ENCODE peak calls at places on chromosomes 1 and 21, in four cellular contexts. One of them, this sample, is unnamed.
A peak's percentile ranks its signal among the peaks of the same experiment; 100 is the strongest.

GRCh38 chr1:96361251-96361856 is 360.2 kb upstream of the PTBP2 start:
- DNase-seq in sigmoid colon: no peak
- DNase-seq in lung: no peak
- DNase-seq in BJ: no peak
- DNase-seq in this sample: no peak

GRCh38 chr1:52825868-52826267 is 16.7 kb upstream of the ZYG11A start:
- DNase-seq in sigmoid colon: no peak
- DNase-seq in lung: no peak
- DNase-seq in BJ: no peak
- DNase-seq in this sample: peak; percentile 2

GRCh38 chr21:35406600-35406999 is 357.5 kb upstream of the RUNX1 start:
- DNase-seq in sigmoid colon: no peak
- DNase-seq in lung: no peak
- DNase-seq in BJ: no peak
- DNase-seq in this sample: no peak

GRCh38 chr21:45404726-45405270 is at the start of gene COL18A1:
- DNase-seq in sigmoid colon: peak; percentile 85
- DNase-seq in lung: peak; percentile 40
- DNase-seq in BJ: no peak
- DNase-seq in this sample: peak; percentile 16

GRCh38 chr1:20089328-20090077 is 19.5 kb downstream of the PLA2G5 start:
- DNase-seq in sigmoid colon: no peak
- DNase-seq in lung: no peak
- DNase-seq in BJ: no peak
- DNase-seq in this sample: no peak

GRCh38 chr1:171817511-171818265 is 23.6 kb upstream of the DNM3 start:
- DNase-seq in sigmoid colon: no peak
- DNase-seq in lung: no peak
- DNase-seq in BJ: peak; percentile 39
- DNase-seq in this sample: peak; percentile 84

GRCh38 chr21:39047046-39047445 is 136.2 kb downstream of the PSMG1 start:
- DNase-seq in sigmoid colon: peak; percentile 27
- DNase-seq in lung: no peak
- DNase-seq in BJ: no peak
- DNase-seq in this sample: no peak

GRCh38 chr1:110228386-110228785 is 18.3 kb downstream of the KCNC4 start:
- DNase-seq in sigmoid colon: no peak
- DNase-seq in lung: no peak
- DNase-seq in BJ: no peak
- DNase-seq in this sample: no peak

GRCh38 chr1:226424228-226425003 is 16.5 kb upstream of the PARP1 start:
- DNase-seq in sigmoid colon: no peak
- DNase-seq in lung: no peak
- DNase-seq in BJ: no peak
- DNase-seq in this sample: peak; percentile 23

GRCh38 chr1:101259744-101260148 is 22.9 kb downstream of the S1PR1 start:
- DNase-seq in sigmoid colon: no peak
- DNase-seq in lung: no peak
- DNase-seq in BJ: peak; percentile 67
- DNase-seq in this sample: peak; percentile 82

GRCh38 chr1:110310300-110310699 is 28.9 kb upstream of the RBM15 start:
- DNase-seq in sigmoid colon: no peak
- DNase-seq in lung: no peak
- DNase-seq in BJ: no peak
- DNase-seq in this sample: no peak

GRCh38 chr1:87450615-87451209 is 122.0 kb downstream of the LMO4 start:
- DNase-seq in sigmoid colon: no peak
- DNase-seq in lung: no peak
- DNase-seq in BJ: no peak
- DNase-seq in this sample: no peak

GRCh38 chr1:4726620-4727341 is 72.4 kb downstream of the AJAP1 start:
- DNase-seq in sigmoid colon: no peak
- DNase-seq in lung: no peak
- DNase-seq in BJ: no peak
- DNase-seq in this sample: no peak

GRCh38 chr1:157696966-157697628 is 3.5 kb downstream of the FCRL3 start:
- DNase-seq in sigmoid colon: no peak
- DNase-seq in lung: no peak
- DNase-seq in BJ: no peak
- DNase-seq in this sample: no peak

GRCh38 chr21:27953328-27954045 is 986.6 kb upstream of the ADAMTS5 start:
- DNase-seq in sigmoid colon: no peak
- DNase-seq in lung: no peak
- DNase-seq in BJ: no peak
- DNase-seq in this sample: no peak

GRCh38 chr1:162159515-162159914 is 90.0 kb downstream of the NOS1AP start:
- DNase-seq in sigmoid colon: no peak
- DNase-seq in lung: no peak
- DNase-seq in BJ: no peak
- DNase-seq in this sample: no peak

GRCh38 chr1:53066941-53067738 is 5.1 kb downstream of the PODN start:
- DNase-seq in sigmoid colon: peak; percentile 63
- DNase-seq in lung: no peak
- DNase-seq in BJ: no peak
- DNase-seq in this sample: no peak

GRCh38 chr1:11391891-11392290 is 87.1 kb upstream of the DISP3 start:
- DNase-seq in sigmoid colon: no peak
- DNase-seq in lung: no peak
- DNase-seq in BJ: no peak
- DNase-seq in this sample: no peak

GRCh38 chr1:164673584-164674214 is 114.7 kb downstream of the PBX1 start:
- DNase-seq in sigmoid colon: no peak
- DNase-seq in lung: no peak
- DNase-seq in BJ: no peak
- DNase-seq in this sample: no peak

GRCh38 chr1:47976728-47977127 is 20.5 kb downstream of the TRABD2B start:
- DNase-seq in sigmoid colon: no peak
- DNase-seq in lung: no peak
- DNase-seq in BJ: no peak
- DNase-seq in this sample: no peak

GRCh38 chr1:31839662-31840343 is 24.0 kb upstream of the SPOCD1 start:
- DNase-seq in sigmoid colon: no peak
- DNase-seq in lung: no peak
- DNase-seq in BJ: no peak
- DNase-seq in this sample: no peak

GRCh38 chr1:220283616-220284015 is 11.4 kb upstream of the RAB3GAP2 start:
- DNase-seq in sigmoid colon: no peak
- DNase-seq in lung: no peak
- DNase-seq in BJ: no peak
- DNase-seq in this sample: no peak

GRCh38 chr1:220275430-220275829 is 3.2 kb upstream of the RAB3GAP2 start:
- DNase-seq in sigmoid colon: no peak
- DNase-seq in lung: no peak
- DNase-seq in BJ: no peak
- DNase-seq in this sample: no peak

GRCh38 chr1:220280249-220280648 is 8.0 kb upstream of the RAB3GAP2 start:
- DNase-seq in sigmoid colon: no peak
- DNase-seq in lung: no peak
- DNase-seq in BJ: no peak
- DNase-seq in this sample: no peak

GRCh38 chr1:220278991-220279390 is 6.7 kb upstream of the RAB3GAP2 start:
- DNase-seq in sigmoid colon: no peak
- DNase-seq in lung: no peak
- DNase-seq in BJ: no peak
- DNase-seq in this sample: no peak

GRCh38 chr1:220281159-220281574 is 8.9 kb upstream of the RAB3GAP2 start:
- DNase-seq in sigmoid colon: no peak
- DNase-seq in lung: no peak
- DNase-seq in BJ: no peak
- DNase-seq in this sample: peak; percentile 50
- TF ChIP-seq CTCF in sigmoid colon: no peak
- TF ChIP-seq CTCF in lung: no peak
- TF ChIP-seq CTCF in BJ: peak; percentile 68
- TF ChIP-seq CTCF in this sample: peak; percentile 82

DNA sequence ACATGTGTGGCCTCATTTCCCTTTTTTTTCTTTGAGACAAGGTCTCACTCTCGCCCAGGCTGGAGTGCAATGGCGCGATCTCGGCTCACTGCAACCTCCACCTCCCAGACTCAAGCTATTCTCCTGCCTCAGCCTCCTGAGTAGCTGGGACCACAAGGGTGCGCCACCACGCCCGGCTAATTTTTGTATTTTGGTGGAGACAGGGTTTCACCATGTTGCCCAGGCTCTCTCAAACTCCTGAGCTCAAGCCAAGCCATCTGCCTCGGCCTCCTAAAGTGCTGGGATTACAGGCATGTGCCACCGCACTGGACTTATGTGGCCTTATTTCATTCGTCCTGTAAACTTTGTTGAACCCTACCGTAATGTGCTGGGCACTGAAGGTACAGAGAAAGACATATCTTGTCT is 569 bp upstream of the WARS2 start:
- DNase-seq in sigmoid colon: peak; percentile 67
- DNase-seq in lung: peak; percentile 30
- DNase-seq in BJ: no peak
- DNase-seq in this sample: no peak
- TF ChIP-seq CTCF in sigmoid colon: no peak
- TF ChIP-seq CTCF in lung: no peak
- TF ChIP-seq CTCF in BJ: peak; percentile 43
- TF ChIP-seq CTCF in this sample: peak; percentile 69

GRCh38 chr1:225343618-225344017 is 84.2 kb downstream of the LBR start:
- DNase-seq in sigmoid colon: no peak
- DNase-seq in lung: no peak
- DNase-seq in BJ: no peak
- DNase-seq in this sample: no peak
- TF ChIP-seq CTCF in sigmoid colon: no peak
- TF ChIP-seq CTCF in lung: no peak
- TF ChIP-seq CTCF in BJ: peak; percentile 27
- TF ChIP-seq CTCF in this sample: peak; percentile 66

GRCh38 chr1:12762766-12763165 is 10.8 kb upstream of the PRAMEF12 start:
- DNase-seq in sigmoid colon: no peak
- DNase-seq in lung: no peak
- DNase-seq in BJ: no peak
- DNase-seq in this sample: no peak

GRCh38 chr1:12761781-12762180 is 11.8 kb upstream of the PRAMEF12 start:
- DNase-seq in sigmoid colon: no peak
- DNase-seq in lung: no peak
- DNase-seq in BJ: no peak
- DNase-seq in this sample: no peak

GRCh38 chr1:12756756-12757433 is 10.9 kb downstream of the CFAP107 start:
- DNase-seq in sigmoid colon: no peak
- DNase-seq in lung: no peak
- DNase-seq in BJ: no peak
- DNase-seq in this sample: no peak

GRCh38 chr1:12757836-12758235 is 11.8 kb downstream of the CFAP107 start:
- DNase-seq in sigmoid colon: no peak
- DNase-seq in lung: no peak
- DNase-seq in BJ: no peak
- DNase-seq in this sample: no peak

GRCh38 chr1:12760256-12760795 is 13.2 kb upstream of the PRAMEF12 start:
- DNase-seq in sigmoid colon: no peak
- DNase-seq in lung: no peak
- DNase-seq in BJ: no peak
- DNase-seq in this sample: no peak
- TF ChIP-seq CTCF in sigmoid colon: no peak
- TF ChIP-seq CTCF in lung: no peak
- TF ChIP-seq CTCF in BJ: peak; percentile 27
- TF ChIP-seq CTCF in this sample: peak; percentile 26